ENCODE peak calls at places on chromosomes 6 and 20, in seven cellular contexts. A is AG04449; Q is activated CD4-positive, alpha-beta T cell treated with anti-CD3 and anti-CD28 coated beads, Interleukin-2, amount 10 ng/mL, durations not matched to agents 7 days and 5 days; H is activated T-cell treated with anti-CD3 and anti-CD28 coated beads, Interleukin-2, amount 50 U/mL, for 1 hour; V is HEK293T; I is HTR-8/SVneo; K is activated T-helper 1 cell treated with anti-CD3 and anti-CD28 coated beads, Interleukin-12 subunit alpha, Interleukin-12 subunit beta, Interleukin-2, Interleukin-4 antibody, amounts not matched to agents 30 ng/mL and 10 ng/mL and 1 ng/mL, durations not matched to agents 14 hours and 24 hours and 36 hours. R is an unnamed sample.

GRCh38 chr20:25215521-25215920 is 20.0 kb downstream of the ENTPD6 start:
- DNase-seq in I (no peak), A (no peak), V (no peak), Q (no peak), K (no peak), H (no peak), R (no peak)

GRCh38 chr20:52937701-52938100 is 34.5 kb upstream of the TSHZ2 start:
- DNase-seq in H (no peak), V (peak), I (no peak), K (no peak), A (no peak), Q (no peak), R (no peak)

GRCh38 chr20:18050628-18051027 is 7.1 kb downstream of the OVOL2 start:
- DNase-seq in I (no peak), Q (no peak), V (no peak), A (no peak), H (no peak), K (no peak), R (no peak)

GRCh38 chr6:138142806-138143205 is 18.9 kb upstream of the ARFGEF3 start:
- DNase-seq in I (no peak), Q (no peak), H (no peak), V (no peak), K (no peak), A (no peak), R (no peak)

GRCh38 chr6:3939559-3939958 is 90.4 kb downstream of the FAM50B start:
- DNase-seq in V (no peak), A (no peak), K (no peak), H (no peak), I (no peak), Q (no peak), R (no peak)

GRCh38 chr6:134186355-134186754 is 131.6 kb downstream of the SGK1 start:
- DNase-seq in I (no peak), K (no peak), V (no peak), Q (no peak), H (no peak), A (no peak), R (no peak)

GRCh38 chr6:167294651-167295494 is 3.8 kb downstream of the UNC93A start:
- DNase-seq in I (no peak), H (no peak), K (no peak), V (no peak), Q (no peak), A (no peak), R (no peak)

GRCh38 chr6:125924169-125924568 is 32.4 kb upstream of the HINT3 start:
- DNase-seq in I (no peak), A (no peak), H (no peak), V (no peak), K (no peak), Q (peak), R (no peak)

GRCh38 chr6:134098276-134098675 is 45.9 kb upstream of the SLC2A12 start:
- DNase-seq in A (no peak), K (no peak), Q (no peak), I (no peak), H (no peak), V (no peak), R (no peak)

GRCh38 chr6:108727966-108728730 is 120.1 kb upstream of the ARMC2 start:
- DNase-seq in I (no peak), K (no peak), Q (no peak), H (no peak), V (no peak), A (no peak), R (no peak)

GRCh38 chr6:83464741-83465140 is 33.9 kb upstream of the ME1 start:
- DNase-seq in K (no peak), V (no peak), Q (no peak), H (no peak), A (no peak), I (no peak), R (no peak)

GRCh38 chr6:32692019-32692418 is 25.6 kb upstream of the HLA-DQB1 start:
- DNase-seq in V (peak), K (peak), H (peak), Q (peak), A (no peak), I (no peak), R (peak)

GRCh38 chr20:32179934-32180333 is 27.6 kb downstream of the PLAGL2 start:
- DNase-seq in H (no peak), A (no peak), I (no peak), Q (no peak), K (no peak), V (no peak), R (no peak)

GRCh38 chr6:139253656-139254055 is 38.1 kb downstream of the TXLNB start:
- DNase-seq in V (no peak), Q (no peak), I (no peak), A (no peak), H (no peak), K (no peak), R (no peak)

GRCh38 chr6:26057899-26058298 is 29.3 kb upstream of the HFE start:
- DNase-seq in K (no peak), V (no peak), H (no peak), A (no peak), I (no peak), Q (no peak), R (no peak)

GRCh38 chr6:43724914-43725642 is 37.5 kb upstream of the MRPS18A start:
- DNase-seq in K (peak), H (peak), V (no peak), Q (peak), A (no peak), I (peak), R (peak)

GRCh38 chr20:50590348-50590664 is 80.1 kb downstream of the PTPN1 start:
- DNase-seq in K (no peak), H (no peak), I (no peak), A (no peak), V (no peak), Q (no peak), R (no peak)

GRCh38 chr20:63744158-63744557 is 4.6 kb downstream of the SLC2A4RG start:
- DNase-seq in H (no peak), I (no peak), V (no peak), Q (no peak), K (no peak), A (no peak), R (no peak)

GRCh38 chr20:38515631-38516030 is 43.0 kb downstream of the RALGAPB start:
- DNase-seq in H (no peak), Q (no peak), V (no peak), I (no peak), A (no peak), K (no peak), R (no peak)

GRCh38 chr20:15060265-15061060 is 723.1 kb upstream of the FLRT3 start:
- DNase-seq in Q (no peak), A (no peak), I (no peak), H (no peak), V (no peak), K (no peak), R (no peak)

GRCh38 chr6:116327803-116328527 is 42.8 kb upstream of the DSE start:
- DNase-seq in V (peak), A (no peak), H (no peak), Q (no peak), K (no peak), I (no peak), R (no peak)

GRCh38 chr6:44072959-44073611 is 54.2 kb downstream of the MRPL14 start:
- DNase-seq in Q (peak), A (no peak), H (peak), I (peak), K (peak), V (peak), R (peak)

GRCh38 chr6:107458687-107459282 is 579 bp downstream of the PDSS2 start:
- DNase-seq in Q (no peak), V (peak), I (peak), H (no peak), K (no peak), A (no peak), R (peak)

GRCh38 chr6:3209114-3210023 is 18.1 kb downstream of the TUBB2B start:
- DNase-seq in A (peak), K (no peak), H (no peak), V (peak), I (peak), Q (no peak), R (no peak)

GRCh38 chr6:163897669-163898068 is 483.2 kb downstream of the QKI start:
- DNase-seq in H (no peak), A (no peak), Q (no peak), V (no peak), K (no peak), I (no peak), R (no peak)

GRCh38 chr6:8881663-8882062 is 446.3 kb upstream of the SLC35B3 start:
- DNase-seq in A (no peak), V (no peak), I (no peak), H (no peak), K (no peak), Q (no peak), R (no peak)

GRCh38 chr6:158737710-158738615 is 81.2 kb downstream of the EZR start:
- DNase-seq in V (no peak), A (no peak), K (no peak), I (peak), H (peak), Q (no peak), R (peak)

GRCh38 chr20:38452880-38453624 is 17.9 kb upstream of the SNHG17 start:
- DNase-seq in I (peak), K (no peak), H (no peak), V (no peak), Q (no peak), A (no peak), R (no peak)

GRCh38 chr6:53587291-53587690 is 42.4 kb upstream of the GCLC start:
- DNase-seq in H (no peak), I (no peak), A (no peak), Q (no peak), V (no peak), K (no peak), R (no peak)

GRCh38 chr6:42756713-42757112 is 10.8 kb upstream of the TBCC start:
- DNase-seq in K (no peak), V (no peak), H (no peak), I (no peak), Q (no peak), A (no peak), R (no peak)

GRCh38 chr6:109920911-109921310 is 57.2 kb upstream of the GPR6 start:
- DNase-seq in V (no peak), I (no peak), H (no peak), Q (no peak), A (no peak), K (no peak), R (no peak)

GRCh38 chr6:12593720-12594540 is 122.6 kb upstream of the PHACTR1 start:
- DNase-seq in H (no peak), Q (no peak), K (no peak), V (no peak), I (no peak), A (no peak), R (no peak)

GRCh38 chr20:40322941-40323340 is 366.1 kb downstream of the MAFB start:
- DNase-seq in H (no peak), V (no peak), K (no peak), I (no peak), A (no peak), Q (no peak), R (no peak)

GRCh38 chr6:30960907-30961673 is 20.3 kb downstream of the MUCL3 start:
- DNase-seq in V (peak), K (no peak), I (no peak), A (peak), H (no peak), Q (no peak), R (no peak)

GRCh38 chr6:121794630-121795029 is 359.2 kb downstream of the GJA1 start:
- DNase-seq in I (peak), Q (no peak), H (no peak), K (no peak), A (peak), V (no peak), R (no peak)

GRCh38 chr6:42451595-42452170 is at the start of gene TRERF1:
- DNase-seq in Q (peak), H (peak), I (peak), A (no peak), K (peak), V (peak), R (peak)

GRCh38 chr6:71373943-71374342 is 85.3 kb downstream of the OGFRL1 start:
- DNase-seq in K (no peak), A (no peak), I (no peak), Q (no peak), H (no peak), V (no peak), R (no peak)